ENCODE peak calls at places on chromosome 13, in nine cellular contexts. J is HFF-Myc; I is stimulated activated CD4-positive, alpha-beta T cell treated with anti-CD3 and anti-CD28 coated beads, Interleukin-1b, Interleukin-23, amount 100 ng/mL, for 24 hours; Z is mesenchymal stem cell; H is NCI-H1930; T is NCI-H748 treated with DMSO at 0.1 percent for 48 hours; E is skeletal muscle cell; X is spleen; D is mesendoderm. R is an unnamed sample.

GRCh38 chr13:29543230-29544215 is 52.0 kb downstream of the SLC7A1 start:
- DNase-seq in J (no peak), I (peak), Z (peak), H (no peak), T (no peak), E (no peak), X (no peak), D (peak), R (no peak)

GRCh38 chr13:42486711-42487198 is 87.2 kb upstream of the TNFSF11 start:
- DNase-seq in J (no peak), I (no peak), Z (peak), H (no peak), T (no peak), E (peak), X (no peak), D (no peak), R (no peak)

GRCh38 chr13:74136089-74136658 is 2.0 kb upstream of the KLF12 start:
- DNase-seq in J (no peak), I (no peak), Z (peak), H (peak), T (peak), E (no peak), X (peak), D (peak), R (no peak)

GRCh38 chr13:26412263-26412662 is 145.2 kb upstream of the WASF3 start:
- DNase-seq in J (no peak), I (no peak), Z (no peak), H (no peak), T (no peak), E (no peak), X (no peak), D (no peak), R (no peak)

GRCh38 chr13:45367358-45367757 is 26.4 kb upstream of the TPT1 start:
- DNase-seq in J (peak), I (peak), Z (peak), H (no peak), T (peak), E (peak), X (peak), D (peak), R (no peak)

GRCh38 chr13:98214707-98215106 is 37.6 kb upstream of the RNF113B start:
- DNase-seq in J (no peak), I (no peak), Z (no peak), H (no peak), T (no peak), E (no peak), X (no peak), D (no peak), R (no peak)

GRCh38 chr13:28805193-28805819 is 14.8 kb upstream of the MTUS2 start:
- DNase-seq in J (no peak), I (no peak), Z (no peak), H (no peak), T (peak), E (no peak), X (no peak), D (peak), R (peak)

GRCh38 chr13:95535243-95535642 is 17.3 kb upstream of the CLDN10 start:
- DNase-seq in J (peak), I (no peak), Z (peak), H (no peak), T (no peak), E (peak), X (no peak), D (peak), R (no peak)

GRCh38 chr13:18992791-18993190 is 188.8 kb downstream of the TUBA3C start:
- DNase-seq in J (no peak), I (no peak), Z (no peak), H (no peak), T (no peak), E (no peak), X (no peak), D (no peak), R (no peak)

GRCh38 chr13:28337196-28338045 is 157.5 kb downstream of the FLT1 start:
- DNase-seq in J (peak), I (no peak), Z (peak), H (no peak), T (no peak), E (peak), X (no peak), D (no peak), R (no peak)

GRCh38 chr13:20828540-20829364 is 55.0 kb upstream of the EEF1AKMT1 start:
- DNase-seq in J (peak), I (no peak), Z (peak), H (no peak), T (peak), E (no peak), X (no peak), D (peak), R (peak)

GRCh38 chr13:22077205-22077683 is 406.4 kb downstream of the FGF9 start:
- DNase-seq in J (no peak), I (no peak), Z (no peak), H (no peak), T (peak), E (no peak), X (no peak), D (no peak), R (no peak)

GRCh38 chr13:80955487-80955886 is 614.6 kb upstream of the SPRY2 start:
- DNase-seq in J (no peak), I (no peak), Z (no peak), H (no peak), T (no peak), E (peak), X (no peak), D (no peak), R (no peak)

GRCh38 chr13:20426766-20427448 is 98.8 kb downstream of the CRYL1 start:
- DNase-seq in J (no peak), I (no peak), Z (peak), H (no peak), T (no peak), E (no peak), X (no peak), D (no peak), R (no peak)

GRCh38 chr13:114034481-114034891 is 60.6 kb upstream of the C13orf46 start:
- DNase-seq in J (no peak), I (no peak), Z (no peak), H (no peak), T (no peak), E (no peak), X (no peak), D (no peak), R (no peak)

GRCh38 chr13:113964251-113964995 is 9.5 kb downstream of the C13orf46 start:
- DNase-seq in J (no peak), I (no peak), Z (no peak), H (no peak), T (no peak), E (no peak), X (peak), D (no peak), R (no peak)

R was measured in neural progenitor cell.